ENCODE peak calls at places on chromosomes 12 and 14, in four cellular contexts. One of them, this sample, is unnamed.
A peak's percentile ranks its signal among the peaks of the same experiment; 100 is the strongest.

GRCh38 chr12:9648701-9649531 is 20.6 kb upstream of the CLEC2D start:
- DNase-seq in Calu3: no peak
- DNase-seq in progenitor cell of endocrine pancreas: no peak
- DNase-seq in WTC11: no peak
- DNase-seq in this sample: no peak

GRCh38 chr12:47945341-47945728 is 18.1 kb upstream of the TMEM106C start:
- DNase-seq in WTC11: no peak
- DNase-seq in progenitor cell of endocrine pancreas: no peak
- DNase-seq in Calu3: no peak
- DNase-seq in this sample: no peak

GRCh38 chr12:34393821-34394150 is 371.5 kb downstream of the ALG10 start:
- DNase-seq in progenitor cell of endocrine pancreas: no peak
- DNase-seq in WTC11: no peak
- DNase-seq in Calu3: no peak
- DNase-seq in this sample: no peak

GRCh38 chr14:70425349-70425748 is 8.5 kb upstream of the SYNJ2BP start:
- DNase-seq in progenitor cell of endocrine pancreas: no peak
- DNase-seq in Calu3: no peak
- DNase-seq in WTC11: no peak
- DNase-seq in this sample: no peak

GRCh38 chr12:51592034-51592705 is 1.1 kb downstream of the SCN8A start:
- DNase-seq in WTC11: peak; percentile 26
- DNase-seq in Calu3: no peak
- DNase-seq in progenitor cell of endocrine pancreas: no peak
- DNase-seq in this sample: no peak

GRCh38 chr12:3704512-3705348 is 48.2 kb downstream of the CRACR2A start:
- DNase-seq in WTC11: no peak
- DNase-seq in progenitor cell of endocrine pancreas: no peak
- DNase-seq in Calu3: no peak
- DNase-seq in this sample: no peak

GRCh38 chr12:132560831-132561783 is 49.3 kb downstream of the LRCOL1 start:
- DNase-seq in WTC11: peak; percentile 91
- DNase-seq in Calu3: peak; percentile 92
- DNase-seq in progenitor cell of endocrine pancreas: peak; percentile 81
- DNase-seq in this sample: peak; percentile 85

GRCh38 chr14:54567224-54567633 is 301 bp downstream of the SAMD4A start:
- DNase-seq in progenitor cell of endocrine pancreas: peak; percentile 26
- DNase-seq in Calu3: peak; percentile 39
- DNase-seq in WTC11: peak; percentile 54
- DNase-seq in this sample: peak; percentile 69

GRCh38 chr12:43914923-43915468 is 79.1 kb downstream of the TMEM117 start:
- DNase-seq in Calu3: no peak
- DNase-seq in progenitor cell of endocrine pancreas: no peak
- DNase-seq in WTC11: no peak
- DNase-seq in this sample: no peak

GRCh38 chr14:57254884-57255283 is 13.8 kb downstream of the EXOC5 start:
- DNase-seq in WTC11: no peak
- DNase-seq in progenitor cell of endocrine pancreas: no peak
- DNase-seq in Calu3: no peak
- DNase-seq in this sample: no peak

GRCh38 chr14:105436891-105437722 is 17.5 kb downstream of the MTA1 start:
- DNase-seq in WTC11: no peak
- DNase-seq in Calu3: no peak
- DNase-seq in progenitor cell of endocrine pancreas: no peak
- DNase-seq in this sample: no peak

GRCh38 chr12:97006585-97006984 is 99.5 kb downstream of the NEDD1 start:
- DNase-seq in WTC11: no peak
- DNase-seq in Calu3: no peak
- DNase-seq in progenitor cell of endocrine pancreas: no peak
- DNase-seq in this sample: no peak

GRCh38 chr12:44532940-44533339 is 343.2 kb downstream of the NELL2 start:
- DNase-seq in WTC11: no peak
- DNase-seq in progenitor cell of endocrine pancreas: no peak
- DNase-seq in Calu3: no peak
- DNase-seq in this sample: no peak

GRCh38 chr12:46459111-46459510 is 86.5 kb upstream of the SLC38A2 start:
- DNase-seq in Calu3: no peak
- DNase-seq in progenitor cell of endocrine pancreas: no peak
- DNase-seq in WTC11: no peak
- DNase-seq in this sample: no peak

GRCh38 chr14:70906785-70907171 is 481 bp upstream of the PCNX1 start:
- DNase-seq in WTC11: no peak
- DNase-seq in Calu3: no peak
- DNase-seq in progenitor cell of endocrine pancreas: no peak
- DNase-seq in this sample: no peak

GRCh38 chr12:122875590-122876220 is 20.2 kb downstream of the VPS37B start:
- DNase-seq in WTC11: no peak
- DNase-seq in progenitor cell of endocrine pancreas: no peak
- DNase-seq in Calu3: no peak
- DNase-seq in this sample: no peak

GRCh38 chr12:82174383-82174782 is 183.8 kb downstream of the CCDC59 start:
- DNase-seq in WTC11: no peak
- DNase-seq in Calu3: no peak
- DNase-seq in progenitor cell of endocrine pancreas: no peak
- DNase-seq in this sample: no peak

GRCh38 chr14:33567003-33567735 is 383.7 kb downstream of the EGLN3 start:
- DNase-seq in Calu3: no peak
- DNase-seq in WTC11: no peak
- DNase-seq in progenitor cell of endocrine pancreas: no peak
- DNase-seq in this sample: no peak

GRCh38 chr12:123122649-123123048 is 28.2 kb downstream of the PITPNM2 start:
- DNase-seq in Calu3: no peak
- DNase-seq in progenitor cell of endocrine pancreas: no peak
- DNase-seq in WTC11: no peak
- DNase-seq in this sample: no peak

GRCh38 chr12:104520242-104520900 is 63.6 kb downstream of the CHST11 start:
- DNase-seq in progenitor cell of endocrine pancreas: no peak
- DNase-seq in WTC11: no peak
- DNase-seq in Calu3: no peak
- DNase-seq in this sample: no peak

GRCh38 chr12:47025349-47025748 is 54.1 kb upstream of the PCED1B start:
- DNase-seq in progenitor cell of endocrine pancreas: no peak
- DNase-seq in Calu3: no peak
- DNase-seq in WTC11: no peak
- DNase-seq in this sample: no peak

GRCh38 chr14:70921669-70922068 is 14.4 kb downstream of the PCNX1 start:
- DNase-seq in progenitor cell of endocrine pancreas: no peak
- DNase-seq in Calu3: no peak
- DNase-seq in WTC11: no peak
- DNase-seq in this sample: no peak

GRCh38 chr12:25245491-25245890 is 5.2 kb downstream of the KRAS start:
- DNase-seq in progenitor cell of endocrine pancreas: no peak
- DNase-seq in Calu3: no peak
- DNase-seq in WTC11: no peak
- DNase-seq in this sample: no peak

GRCh38 chr12:53051058-53051880 is 1.4 kb downstream of the TNS2 start:
- DNase-seq in progenitor cell of endocrine pancreas: no peak
- DNase-seq in WTC11: no peak
- DNase-seq in Calu3: no peak
- DNase-seq in this sample: peak; percentile 2

GRCh38 chr12:68036642-68037041 is 47.4 kb downstream of the IFNG-AS1 start:
- DNase-seq in Calu3: no peak
- DNase-seq in WTC11: no peak
- DNase-seq in progenitor cell of endocrine pancreas: no peak
- DNase-seq in this sample: no peak

GRCh38 chr12:4477133-4477532 is 31.5 kb upstream of the FGF6 start:
- DNase-seq in WTC11: no peak
- DNase-seq in progenitor cell of endocrine pancreas: no peak
- DNase-seq in Calu3: no peak
- DNase-seq in this sample: no peak

GRCh38 chr14:49907186-49907585 is 14.3 kb downstream of the ARF6 start:
- DNase-seq in progenitor cell of endocrine pancreas: no peak
- DNase-seq in Calu3: no peak
- DNase-seq in WTC11: no peak
- DNase-seq in this sample: no peak

GRCh38 chr12:65602579-65603295 is 221.5 kb upstream of the HMGA2 start:
- DNase-seq in WTC11: peak; percentile 77
- DNase-seq in progenitor cell of endocrine pancreas: peak; percentile 45
- DNase-seq in Calu3: peak; percentile 93
- DNase-seq in this sample: peak; percentile 45

GRCh38 chr12:62512901-62513300 is 46.3 kb downstream of the MON2 start:
- DNase-seq in Calu3: no peak
- DNase-seq in progenitor cell of endocrine pancreas: no peak
- DNase-seq in WTC11: no peak
- DNase-seq in this sample: no peak

GRCh38 chr14:76589246-76589645 is 172.0 kb upstream of the VASH1 start:
- DNase-seq in progenitor cell of endocrine pancreas: no peak
- DNase-seq in WTC11: no peak
- DNase-seq in Calu3: no peak
- DNase-seq in this sample: no peak

GRCh38 chr12:127144770-127145169 is 1122.2 kb upstream of the TMEM132C start:
- DNase-seq in Calu3: no peak
- DNase-seq in progenitor cell of endocrine pancreas: no peak
- DNase-seq in WTC11: no peak
- DNase-seq in this sample: no peak

GRCh38 chr14:31440280-31440679 is 17.0 kb downstream of the DTD2 start:
- DNase-seq in progenitor cell of endocrine pancreas: no peak
- DNase-seq in Calu3: no peak
- DNase-seq in WTC11: no peak
- DNase-seq in this sample: no peak

GRCh38 chr14:55609681-55610080 is 29.7 kb downstream of the KTN1 start:
- DNase-seq in Calu3: no peak
- DNase-seq in WTC11: no peak
- DNase-seq in progenitor cell of endocrine pancreas: no peak
- DNase-seq in this sample: no peak

GRCh38 chr12:131677699-131678098 is 33.2 kb upstream of the SFSWAP start:
- DNase-seq in progenitor cell of endocrine pancreas: no peak
- DNase-seq in WTC11: no peak
- DNase-seq in Calu3: no peak
- DNase-seq in this sample: no peak

GRCh38 chr14:50920482-50921225 is 23.6 kb downstream of the PYGL start:
- DNase-seq in progenitor cell of endocrine pancreas: no peak
- DNase-seq in Calu3: no peak
- DNase-seq in WTC11: no peak
- DNase-seq in this sample: no peak

DNA sequence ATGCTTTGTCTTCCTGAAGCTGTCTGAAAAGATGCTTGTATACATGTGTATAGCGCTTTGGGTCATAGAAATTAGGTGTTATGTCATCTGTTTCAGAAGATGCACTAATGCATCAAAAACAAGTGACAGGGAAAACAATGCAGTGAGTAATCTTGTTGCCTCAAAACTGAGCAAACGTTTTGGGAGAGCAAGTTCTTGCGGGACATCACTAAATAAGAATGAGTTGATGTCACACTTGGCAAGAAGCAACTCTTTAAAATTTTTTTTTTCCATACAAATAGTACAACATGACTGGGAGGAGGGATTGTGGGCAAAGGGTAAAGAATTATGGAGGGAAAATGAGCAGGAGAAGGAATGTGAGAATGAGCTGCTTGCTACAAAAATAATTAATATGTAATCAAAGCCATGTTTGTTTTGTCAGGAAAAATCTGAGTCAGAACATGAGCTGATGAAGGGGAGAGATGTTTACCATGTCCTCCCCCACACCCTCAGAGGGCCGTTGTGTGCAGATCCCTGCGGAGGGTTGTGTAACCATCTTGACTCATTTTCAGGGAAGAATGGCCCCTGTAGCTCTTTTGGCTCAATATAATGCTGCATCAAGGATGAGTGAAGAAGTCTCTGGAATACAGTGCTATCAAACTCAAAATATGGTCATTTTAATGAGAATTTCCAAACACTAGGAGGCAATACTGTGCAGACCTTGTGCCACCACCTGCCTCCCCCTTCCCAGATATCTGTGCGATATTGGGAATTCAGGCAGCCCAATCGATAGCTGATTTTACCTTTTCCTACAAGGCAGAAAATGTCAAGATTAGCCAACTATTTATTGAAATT is 41.4 kb downstream of the BORCS5 start:
- DNase-seq in progenitor cell of endocrine pancreas: no peak
- DNase-seq in Calu3: peak; percentile 77
- DNase-seq in WTC11: no peak
- DNase-seq in this sample: no peak
- TF ChIP-seq CTCF in progenitor cell of endocrine pancreas: no peak
- TF ChIP-seq CTCF in Calu3: no peak
- TF ChIP-seq CTCF in WTC11: no peak
- TF ChIP-seq CTCF in this sample: no peak

DNA sequence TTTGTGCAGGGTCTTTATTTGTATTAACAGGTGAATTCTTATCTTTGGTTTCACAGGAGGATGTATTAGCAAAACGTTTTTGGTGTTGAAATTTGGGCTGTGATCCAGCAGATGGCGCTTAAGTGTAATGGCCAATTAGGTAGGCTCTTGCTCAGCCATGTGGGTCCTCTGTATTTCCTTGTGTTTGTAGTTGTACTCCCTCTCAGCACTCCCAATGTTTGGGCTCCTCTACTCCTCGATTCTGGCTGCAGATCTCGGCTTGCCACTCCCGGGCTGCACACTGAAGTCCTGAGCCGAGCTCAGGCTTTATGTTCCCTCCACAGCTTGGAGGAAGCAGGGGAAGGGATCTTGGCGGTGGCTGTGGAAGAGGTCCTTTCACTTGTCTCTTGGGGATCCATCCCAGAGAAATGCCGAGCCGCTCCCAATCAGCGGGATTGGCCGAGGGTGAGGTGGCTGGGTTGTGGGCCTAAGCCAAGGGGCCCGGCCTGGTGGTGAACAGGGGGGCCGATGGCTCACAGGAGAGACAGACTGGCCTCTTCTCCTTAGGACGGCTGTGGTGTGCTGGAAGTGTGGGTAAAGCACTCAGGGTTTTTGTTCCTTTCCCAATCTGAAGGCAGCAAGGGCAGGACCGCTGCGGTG is 133.7 kb downstream of the AEBP2 start:
- DNase-seq in Calu3: peak; percentile 45
- DNase-seq in WTC11: peak; percentile 57
- DNase-seq in progenitor cell of endocrine pancreas: no peak
- DNase-seq in this sample: no peak
- TF ChIP-seq CTCF in Calu3: peak; percentile 53
- TF ChIP-seq CTCF in WTC11: peak; percentile 38
- TF ChIP-seq CTCF in progenitor cell of endocrine pancreas: peak; percentile 50
- TF ChIP-seq CTCF in this sample: no peak

GRCh38 chr14:38618514-38618913 is 362.6 kb upstream of the CLEC14A start:
- DNase-seq in WTC11: no peak
- DNase-seq in Calu3: no peak
- DNase-seq in progenitor cell of endocrine pancreas: no peak
- DNase-seq in this sample: no peak
- TF ChIP-seq CTCF in WTC11: no peak
- TF ChIP-seq CTCF in Calu3: no peak
- TF ChIP-seq CTCF in progenitor cell of endocrine pancreas: peak; percentile 12
- TF ChIP-seq CTCF in this sample: no peak

DNA sequence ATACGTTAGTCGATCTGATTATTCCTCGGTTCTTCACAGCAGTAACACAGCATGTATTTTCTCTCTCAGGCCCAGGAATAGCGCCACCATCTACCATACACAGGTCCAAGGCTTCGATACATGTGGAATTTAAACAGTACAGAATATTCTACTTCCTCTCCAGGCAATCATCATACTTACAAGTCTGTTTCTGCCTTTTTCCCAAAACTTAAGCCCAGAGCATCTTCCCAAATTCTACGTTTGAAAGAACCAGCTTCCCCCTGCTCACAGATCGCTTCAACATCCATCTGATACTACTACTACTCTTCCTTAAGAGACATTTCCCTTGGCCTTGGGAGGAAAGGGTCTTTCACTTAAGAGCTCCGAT is 626 bp downstream of the TXNDC16 start:
- DNase-seq in progenitor cell of endocrine pancreas: no peak
- DNase-seq in WTC11: no peak
- DNase-seq in Calu3: no peak
- DNase-seq in this sample: no peak
- TF ChIP-seq CTCF in progenitor cell of endocrine pancreas: peak; percentile 34
- TF ChIP-seq CTCF in WTC11: no peak
- TF ChIP-seq CTCF in Calu3: no peak
- TF ChIP-seq CTCF in this sample: no peak

GRCh38 chr14:90571149-90571548 is 174.3 kb downstream of the CALM1 start:
- DNase-seq in WTC11: no peak
- DNase-seq in progenitor cell of endocrine pancreas: no peak
- DNase-seq in Calu3: no peak
- DNase-seq in this sample: no peak
- TF ChIP-seq CTCF in WTC11: no peak
- TF ChIP-seq CTCF in progenitor cell of endocrine pancreas: no peak
- TF ChIP-seq CTCF in Calu3: no peak
- TF ChIP-seq CTCF in this sample: no peak